ENCODE peak calls at places on chromosomes 4 and X, in seven cellular contexts. J, W, C, K, U, D and E are unnamed samples.

GRCh38 chr4:48109413-48110263 is 24.4 kb downstream of the TXK start:
- DNase-seq in J (peak; percentile 8), W (peak; percentile 40), C (no peak), K (no peak), U (peak; percentile 45), D (peak; percentile 72), E (no peak)

GRCh38 chr4:80197132-80197573 is at the start of gene PRDM8:
- DNase-seq in J (peak; percentile 86), W (no peak), C (no peak), K (no peak), U (peak; percentile 42), D (no peak), E (no peak)

GRCh38 chrX:137428777-137429564 is 137.0 kb upstream of the ZIC3 start:
- DNase-seq in J (no peak), W (no peak), C (no peak), K (no peak), U (no peak), D (no peak), E (no peak)

GRCh38 chrX:39871648-39872047 is 226.1 kb downstream of the BCOR start:
- DNase-seq in J (no peak), W (no peak), C (no peak), K (no peak), U (no peak), D (no peak), E (no peak)

GRCh38 chrX:39749728-39750127 is 348.0 kb downstream of the BCOR start:
- DNase-seq in J (no peak), W (no peak), C (no peak), K (no peak), U (no peak), D (no peak), E (no peak)

GRCh38 chrX:110004210-110004609 is 1.3 kb downstream of the TMEM164 start:
- DNase-seq in J (no peak), W (peak; percentile 43), C (no peak), K (no peak), U (no peak), D (peak; percentile 58), E (no peak)

GRCh38 chrX:15501506-15501905 is 899 bp downstream of the BMX start:
- DNase-seq in J (no peak), W (no peak), C (no peak), K (no peak), U (no peak), D (no peak), E (no peak)

GRCh38 chr4:826508-827208 is 729 bp upstream of the CPLX1 start:
- DNase-seq in J (no peak), W (no peak), C (no peak), K (no peak), U (no peak), D (no peak), E (no peak)